ENCODE peak calls at places on chromosomes 13 and 19, in five cellular contexts. S is fibroblast of lung, N is AG04450, P is psoas muscle, B is T-helper 17 cell. Y is an unnamed sample.
A peak's percentile ranks its signal among the peaks of the same experiment; 100 is the strongest.

GRCh38 chr19:3137139-3137538 is 1.3 kb downstream of the GNA15 start:
- DNase-seq in N (no peak), S (peak; percentile 27), P (no peak), B (no peak), Y (no peak)

GRCh38 chr19:41871573-41872383 is 5.3 kb upstream of the CD79A start:
- DNase-seq in B (peak; percentile 23), N (no peak), P (no peak), S (no peak), Y (no peak)

GRCh38 chr19:48969276-48970138 is 4.4 kb downstream of the FTL start:
- DNase-seq in N (no peak), B (no peak), P (no peak), S (no peak), Y (no peak)

GRCh38 chr19:50695251-50696064 is 24.1 kb downstream of the SHANK1 start:
- DNase-seq in B (no peak), N (no peak), S (no peak), P (no peak), Y (no peak)

GRCh38 chr13:64154514-64154913 is 2738.9 kb upstream of the PCDH20 start:
- DNase-seq in P (no peak), B (no peak), S (peak; percentile 54), N (no peak), Y (no peak)

GRCh38 chr19:12947702-12948596 is 2.3 kb downstream of the RAD23A start:
- DNase-seq in N (no peak), B (no peak), S (no peak), P (no peak), Y (no peak)

GRCh38 chr13:64753606-64754005 is 2476.5 kb downstream of the PCDH9 start:
- DNase-seq in P (no peak), N (no peak), B (no peak), S (peak; percentile 44), Y (no peak)

GRCh38 chr19:1438035-1438932 is at the start of gene RPS15:
- DNase-seq in B (peak; percentile 96), N (peak; percentile 92), P (peak; percentile 95), S (peak; percentile 96), Y (peak; percentile 95)

GRCh38 chr13:26401069-26401468 is 147.1 kb downstream of the CDK8 start:
- DNase-seq in N (no peak), P (no peak), S (no peak), B (no peak), Y (no peak)

GRCh38 chr19:49150106-49150943 is 4.9 kb downstream of the HRC start:
- DNase-seq in B (peak; percentile 38), P (peak; percentile 82), N (no peak), S (peak; percentile 75), Y (peak; percentile 93)

GRCh38 chr19:50209131-50209530 is 5.7 kb downstream of the MYH14 start:
- DNase-seq in N (no peak), B (no peak), P (no peak), S (no peak), Y (no peak)

GRCh38 chr13:81184556-81185265 is 843.8 kb upstream of the SPRY2 start:
- DNase-seq in B (no peak), S (peak; percentile 32), N (peak; percentile 1), P (no peak), Y (no peak)

GRCh38 chr19:2464389-2464788 is 7.6 kb upstream of the LMNB2 start:
- DNase-seq in S (no peak), P (no peak), N (no peak), B (no peak), Y (no peak)

GRCh38 chr13:40993987-40994386 is 25.1 kb downstream of the ELF1 start:
- DNase-seq in P (no peak), S (no peak), N (no peak), B (no peak), Y (no peak)

DNA sequence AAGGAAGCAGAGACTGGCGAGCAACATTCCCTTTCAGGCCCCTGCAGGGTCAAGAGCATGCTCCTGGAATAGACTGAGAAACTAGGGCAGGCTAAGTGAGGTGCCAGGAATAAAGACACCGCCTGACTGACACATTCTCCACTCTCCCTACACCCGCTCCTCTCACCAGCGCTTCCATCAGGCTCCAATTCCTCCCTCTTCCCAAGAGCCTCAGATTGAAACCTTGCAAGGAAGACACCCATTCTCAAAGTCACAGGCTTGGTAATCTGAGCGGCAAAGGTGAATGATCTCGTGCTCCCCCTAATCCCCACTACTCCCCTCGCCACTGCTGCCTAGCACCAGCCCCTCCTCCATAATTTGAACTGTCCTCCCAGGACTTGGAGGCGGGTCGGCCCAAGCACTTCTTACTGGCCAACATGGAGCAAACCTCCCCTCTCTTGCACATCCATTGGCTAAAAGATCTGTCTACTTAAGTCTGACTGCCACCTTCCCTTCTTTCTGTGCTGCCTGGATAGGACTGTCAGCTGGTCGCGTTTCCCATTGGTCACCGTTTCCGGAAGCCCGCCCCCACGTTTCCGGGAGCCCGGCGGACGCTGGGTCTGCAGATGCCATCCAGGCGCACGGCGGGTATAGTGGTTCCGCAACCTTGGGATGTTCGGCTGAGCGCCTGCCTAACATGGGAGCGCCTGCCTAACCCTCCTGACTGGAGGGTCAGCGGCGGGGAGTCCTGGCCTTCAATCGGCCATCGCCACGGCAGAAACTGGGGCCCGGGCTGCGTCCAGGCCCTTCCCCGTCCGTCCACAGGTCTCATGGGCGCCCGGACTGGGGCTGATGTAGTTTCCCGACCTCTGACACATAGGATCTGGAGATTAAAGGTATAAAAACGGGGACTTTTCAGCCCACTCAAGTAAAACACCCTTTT is 33.6 kb downstream of the ZNF383 start:
- DNase-seq in P (peak; percentile 77), S (peak; percentile 99), B (peak; percentile 20), N (peak; percentile 83), Y (no peak)
- H3K9me3 ChIP-seq in P (peaks cover 84% of the 10 kb centered on the region), S (no peaks in the 10 kb centered on the region), B (peaks cover 24% of the 10 kb centered on the region), N (peaks cover 52% of the 10 kb centered on the region), Y (peaks cover 6% of the 10 kb centered on the region)

DNA sequence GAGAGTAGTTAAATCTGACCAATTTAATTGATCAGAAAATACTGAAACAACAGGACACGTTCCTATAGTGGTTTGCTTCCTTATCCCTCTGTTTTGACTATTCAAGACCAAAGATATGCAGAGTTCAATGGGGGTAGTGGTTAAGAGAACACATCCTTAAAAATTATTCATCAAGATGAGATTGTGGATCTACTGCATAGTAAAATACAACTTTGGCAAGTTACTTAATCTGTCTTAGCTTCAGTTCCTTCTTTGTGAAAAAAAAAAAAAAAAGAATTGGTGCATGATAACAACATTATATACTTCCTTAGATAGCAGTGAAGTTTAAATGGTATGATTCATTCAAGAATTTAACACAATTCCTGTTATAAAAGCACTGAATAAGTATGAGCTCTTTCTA is 552.1 kb downstream of the DCT start:
- DNase-seq in P (no peak), S (no peak), N (no peak), B (no peak), Y (no peak)
- H3K9me3 ChIP-seq in P (no peaks in the 10 kb centered on the region), S (no peaks in the 10 kb centered on the region), N (no peaks in the 10 kb centered on the region), B (no peaks in the 10 kb centered on the region), Y (no peaks in the 10 kb centered on the region)

GRCh38 chr13:103246581-103247200 is 180.5 kb upstream of the SLC10A2 start:
- DNase-seq in P (no peak), S (no peak), N (no peak), B (no peak), Y (no peak)
- H3K9me3 ChIP-seq in P (no peaks in the 10 kb centered on the region), S (no peaks in the 10 kb centered on the region), N (peaks cover 9% of the 10 kb centered on the region), B (no peaks in the 10 kb centered on the region), Y (no peaks in the 10 kb centered on the region)

GRCh38 chr13:78376033-78376432 is 227.3 kb downstream of the POU4F1 start:
- DNase-seq in N (no peak), S (no peak), P (no peak), B (no peak), Y (no peak)
- H3K9me3 ChIP-seq in N (no peaks in the 10 kb centered on the region), S (no peaks in the 10 kb centered on the region), P (no peaks in the 10 kb centered on the region), B (no peaks in the 10 kb centered on the region), Y (no peaks in the 10 kb centered on the region)

GRCh38 chr19:53290758-53291549 is 23.4 kb upstream of the VN1R4 start:
- DNase-seq in N (no peak), S (no peak), P (no peak), B (no peak), Y (no peak)

GRCh38 chr19:53294786-53295441 is 27.4 kb upstream of the VN1R4 start:
- DNase-seq in B (no peak), P (no peak), S (peak; percentile 7), N (no peak), Y (no peak)
- H3K9me3 ChIP-seq in B (peaks cover 5% of the 10 kb centered on the region), P (peaks cover 21% of the 10 kb centered on the region), S (no peaks in the 10 kb centered on the region), N (peaks cover 50% of the 10 kb centered on the region), Y (peaks cover 28% of the 10 kb centered on the region)

GRCh38 chr19:36401475-36401874 is 17.0 kb downstream of the ZFP82 start:
- DNase-seq in S (no peak), P (no peak), B (no peak), N (no peak), Y (no peak)
- H3K9me3 ChIP-seq in S (no peaks in the 10 kb centered on the region), P (peaks cover 37% of the 10 kb centered on the region), B (peaks cover 7% of the 10 kb centered on the region), N (peaks cover 34% of the 10 kb centered on the region), Y (peaks cover 6% of the 10 kb centered on the region)

GRCh38 chr19:9566729-9567128 is 17.6 kb downstream of the ZNF121 start:
- DNase-seq in P (no peak), N (no peak), B (no peak), S (no peak), Y (no peak)
- H3K9me3 ChIP-seq in P (peaks cover 98% of the 10 kb centered on the region), N (peaks cover 71% of the 10 kb centered on the region), B (peaks cover 69% of the 10 kb centered on the region), S (peaks cover 18% of the 10 kb centered on the region), Y (peaks cover 59% of the 10 kb centered on the region)

GRCh38 chr19:56507446-56508281 is at the start of gene ZNF471:
- DNase-seq in B (peak; percentile 44), S (peak; percentile 99), P (peak; percentile 99), N (peak; percentile 97), Y (peak; percentile 2)
- H3K9me3 ChIP-seq in B (peaks cover 13% of the 10 kb centered on the region), S (no peaks in the 10 kb centered on the region), P (peaks cover 47% of the 10 kb centered on the region), N (peaks cover 18% of the 10 kb centered on the region), Y (peaks cover 15% of the 10 kb centered on the region)

GRCh38 chr19:56732974-56733373 is 61.4 kb upstream of the ZNF835 start:
- DNase-seq in P (no peak), N (no peak), S (no peak), B (no peak), Y (no peak)
- H3K9me3 ChIP-seq in P (peaks cover 11% of the 10 kb centered on the region), N (peaks cover 41% of the 10 kb centered on the region), S (no peaks in the 10 kb centered on the region), B (peaks cover 5% of the 10 kb centered on the region), Y (peaks cover 4% of the 10 kb centered on the region)

DNA sequence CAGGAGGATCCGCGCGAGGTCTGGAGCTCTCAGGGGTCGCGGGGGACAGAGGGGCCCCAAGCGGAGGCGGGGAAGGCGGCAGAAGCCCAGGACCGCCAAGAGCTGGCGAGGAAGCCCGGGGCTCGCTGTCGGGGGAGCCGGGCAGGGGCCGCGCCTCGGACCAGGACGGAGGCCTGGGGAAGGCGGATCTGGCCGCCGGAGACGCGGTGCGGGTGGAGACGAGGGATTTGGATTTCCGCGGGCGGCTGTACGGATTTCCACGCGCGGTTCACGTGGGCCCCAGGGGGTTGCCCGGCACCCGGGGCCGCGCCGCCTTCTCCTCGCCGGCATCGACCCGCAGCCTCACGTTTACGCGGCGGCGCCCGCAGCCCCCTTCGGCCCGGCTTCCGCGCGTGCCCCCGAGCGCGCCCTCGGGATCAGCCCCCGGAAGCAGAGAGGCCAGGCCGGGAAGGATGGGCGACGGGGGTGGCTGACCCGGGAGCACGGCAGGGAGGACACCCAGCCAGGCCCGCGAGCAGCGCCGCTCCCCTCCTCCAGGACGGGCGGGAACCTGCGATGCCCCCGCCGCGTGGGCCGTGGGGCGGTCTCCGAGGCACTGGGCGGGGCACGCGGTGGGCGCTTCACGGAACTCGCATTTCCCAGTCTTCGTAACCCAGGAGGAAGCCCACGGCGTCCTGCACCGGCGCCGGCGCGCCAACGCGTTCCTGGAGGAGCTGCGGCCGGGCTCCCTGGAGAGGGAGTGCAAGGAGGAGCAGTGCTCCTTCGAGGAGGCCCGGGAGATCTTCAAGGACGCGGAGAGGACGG is 4.7 kb downstream of the F7 start:
- DNase-seq in S (no peak), B (peak; percentile 10), N (no peak), P (no peak), Y (no peak)
- H3K9me3 ChIP-seq in S (no peaks in the 10 kb centered on the region), B (no peaks in the 10 kb centered on the region), N (peaks cover 30% of the 10 kb centered on the region), P (no peaks in the 10 kb centered on the region), Y (peaks cover 6% of the 10 kb centered on the region)